ENCODE peak calls at places on chromosomes 11 and 22, in ten cellular contexts. C is body of pancreas, X is HepG2, R is cardiac fibroblast, A is astrocyte of the spinal cord, F is pancreas, B is fibroblast of mammary gland, P is left ventricle myocardium inferior, Y is transverse colon, E is hepatocyte. U is an unnamed sample.

GRCh38 chr11:32187106-32187505 is 96.2 kb downstream of the RCN1 start:
- DNase-seq in E (no peak), Y (no peak), R (no peak), P (no peak), C (no peak), A (no peak), X (no peak), F (no peak), B (no peak), U (no peak)

GRCh38 chr11:113681711-113682410 is 24.2 kb downstream of the TMPRSS5 start:
- DNase-seq in E (peak), R (no peak), A (peak), C (no peak), X (no peak), Y (no peak), F (no peak), P (no peak), B (no peak), U (no peak)

GRCh38 chr22:41197808-41198585 is 7.1 kb upstream of the L3MBTL2 start:
- DNase-seq in E (peak), P (peak), A (no peak), Y (peak), C (peak), R (peak), X (no peak), B (no peak), F (no peak), U (no peak)

GRCh38 chr11:105181521-105181920 is 42.0 kb upstream of the CARD18 start:
- DNase-seq in A (peak), P (no peak), X (no peak), E (no peak), F (no peak), R (peak), B (peak), Y (no peak), C (no peak), U (no peak)

GRCh38 chr11:10396771-10397170 is 58.3 kb upstream of the AMPD3 start:
- DNase-seq in Y (no peak), C (no peak), E (no peak), X (no peak), P (no peak), R (no peak), B (no peak), A (no peak), F (no peak), U (no peak)

GRCh38 chr11:19347911-19348310 is 107.2 kb upstream of the E2F8 start:
- DNase-seq in R (peak), E (no peak), X (no peak), P (no peak), F (no peak), Y (no peak), A (no peak), B (no peak), C (no peak), U (no peak)

GRCh38 chr11:2302844-2303626 is 1.2 kb downstream of the TSPAN32 start:
- DNase-seq in B (no peak), E (peak), A (no peak), P (peak), Y (no peak), R (no peak), F (peak), X (no peak), C (peak), U (no peak)

GRCh38 chr11:40716344-40717178 is 742.9 kb downstream of the LRRC4C start:
- DNase-seq in C (no peak), F (no peak), E (no peak), P (no peak), B (no peak), X (no peak), Y (no peak), A (no peak), R (no peak), U (no peak)

GRCh38 chr11:12893787-12894672 is 115.1 kb upstream of the RASSF10 start:
- DNase-seq in R (peak), Y (peak), E (peak), C (peak), P (peak), X (peak), F (peak), A (peak), B (peak), U (no peak)

GRCh38 chr11:313304-313786 is 495 bp upstream of the IFITM1 start:
- DNase-seq in C (no peak), E (no peak), B (no peak), F (no peak), Y (no peak), P (no peak), A (no peak), X (no peak), R (no peak), U (no peak)

GRCh38 chr22:20795014-20795413 is 21.1 kb downstream of the SERPIND1 start:
- DNase-seq in R (no peak), C (no peak), F (no peak), E (no peak), P (no peak), Y (no peak), A (no peak), X (no peak), B (no peak), U (no peak)

GRCh38 chr11:75001686-75002085 is 13.0 kb downstream of the NEU3 start:
- DNase-seq in F (no peak), C (no peak), R (no peak), P (no peak), B (no peak), A (no peak), E (no peak), X (no peak), Y (no peak), U (no peak)

GRCh38 chr11:127066426-127067090 is 66.0 kb upstream of the KIRREL3 start:
- DNase-seq in E (no peak), R (no peak), F (no peak), X (no peak), B (no peak), C (no peak), Y (no peak), A (no peak), P (no peak), U (peak)

GRCh38 chr11:36317992-36318391 is 21.9 kb downstream of the PRR5L start:
- DNase-seq in X (no peak), C (no peak), R (no peak), B (no peak), P (no peak), A (no peak), F (no peak), E (no peak), Y (no peak), U (no peak)

GRCh38 chr11:134592391-134592990 is 180.4 kb upstream of the B3GAT1 start:
- DNase-seq in C (no peak), A (no peak), R (no peak), F (no peak), P (no peak), Y (peak), E (peak), X (peak), B (peak), U (no peak)

GRCh38 chr11:65625628-65626342 is 10.2 kb downstream of the PCNX3 start:
- DNase-seq in X (no peak), F (peak), B (peak), C (peak), P (peak), A (no peak), E (peak), R (peak), Y (peak), U (no peak)

GRCh38 chr11:67674442-67674871 is at the start of gene ALDH3B2:
- DNase-seq in X (no peak), B (no peak), E (peak), Y (peak), A (no peak), F (peak), C (peak), R (no peak), P (no peak), U (no peak)

GRCh38 chr11:19868281-19868821 is 155.7 kb downstream of the NAV2 start:
- DNase-seq in Y (peak), A (peak), F (no peak), R (peak), X (no peak), C (no peak), B (peak), P (peak), E (peak), U (peak)

GRCh38 chr11:68993546-68993945 is 12.8 kb upstream of the MRGPRD start:
- DNase-seq in F (no peak), Y (no peak), P (no peak), X (no peak), E (no peak), C (no peak), A (no peak), R (no peak), B (no peak), U (no peak)

GRCh38 chr11:122439911-122440782 is 215.4 kb upstream of the UBASH3B start:
- DNase-seq in F (no peak), Y (no peak), E (peak), X (peak), R (peak), A (peak), C (peak), P (peak), B (peak), U (no peak)
- H3K4me3 ChIP-seq in F (peak), Y (peak), E (peak), X (peak), R (peak), A (peak), C (peak), P (peak), B (peak), U (peak)

DNA sequence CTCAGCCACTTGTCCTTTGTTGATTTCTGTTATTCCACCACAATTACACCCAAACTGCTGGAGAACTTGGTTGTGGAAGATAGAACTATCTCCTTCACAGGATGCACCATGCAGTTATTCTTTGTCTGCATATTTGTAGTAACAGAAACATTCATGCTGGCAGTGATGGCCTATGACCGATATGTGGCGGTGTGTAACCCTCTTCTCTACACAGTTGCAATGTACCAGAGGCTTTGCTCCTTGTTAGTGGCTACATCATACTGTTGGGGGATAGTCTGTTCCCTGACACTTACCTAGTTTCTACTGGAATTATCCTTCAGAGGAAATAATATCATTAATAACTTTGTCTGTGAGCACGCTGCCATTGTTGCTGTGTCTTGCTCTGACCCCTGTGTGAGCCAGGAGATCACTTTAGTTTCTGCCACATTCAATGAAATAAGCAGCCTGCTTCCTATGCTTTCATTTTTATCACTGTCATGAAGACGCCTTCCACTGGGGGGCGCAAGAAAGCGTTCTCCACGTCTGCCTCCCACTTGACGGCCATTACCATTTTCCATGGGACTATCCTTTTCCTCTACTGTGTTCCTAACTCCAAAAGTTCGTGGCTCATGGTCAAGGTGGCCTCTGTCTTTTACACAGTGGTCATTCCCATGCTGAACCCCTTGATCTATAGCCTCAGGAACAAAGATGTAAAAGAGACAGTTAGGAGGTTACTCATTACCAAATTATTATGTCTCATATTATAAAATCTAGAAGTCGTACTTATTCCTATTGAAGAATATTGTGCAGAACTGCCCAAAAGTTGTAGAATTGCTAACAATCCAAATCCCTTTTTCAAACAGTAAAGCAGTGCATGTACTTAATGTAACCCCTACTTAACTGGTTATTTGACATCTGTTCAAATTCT is 53.2 kb downstream of the OR4C6 start:
- DNase-seq in P (no peak), A (no peak), X (peak), R (no peak), Y (no peak), E (no peak), F (no peak), B (no peak), C (no peak), U (no peak)
- TF ChIP-seq CTCF in P (no peak), A (no peak), X (peak), R (no peak), Y (no peak), E (no peak), F (no peak), B (no peak), C (no peak), U (no peak)

GRCh38 chr11:85717360-85717927 is 31.4 kb upstream of the CCDC89 start:
- DNase-seq in B (no peak), P (no peak), R (no peak), A (no peak), E (no peak), C (no peak), Y (no peak), X (no peak), F (no peak), U (no peak)
- H3K4me3 ChIP-seq in B (no peak), P (no peak), R (no peak), A (peak), E (no peak), C (no peak), Y (no peak), X (no peak), F (no peak), U (no peak)

GRCh38 chr11:102306817-102307814 is 10.2 kb upstream of the BIRC3 start:
- DNase-seq in C (no peak), Y (no peak), F (no peak), B (no peak), A (no peak), E (no peak), R (no peak), X (no peak), P (no peak), U (no peak)

GRCh38 chr11:102313225-102313940 is 3.9 kb upstream of the BIRC3 start:
- DNase-seq in C (no peak), B (no peak), F (no peak), P (no peak), A (peak), E (no peak), X (no peak), R (no peak), Y (no peak), U (no peak)

GRCh38 chr11:102312656-102313055 is 4.6 kb upstream of the BIRC3 start:
- DNase-seq in E (no peak), P (no peak), R (peak), B (peak), Y (no peak), C (no peak), A (peak), X (no peak), F (no peak), U (no peak)

GRCh38 chr11:102306048-102306575 is 11.2 kb upstream of the BIRC3 start:
- DNase-seq in R (no peak), E (peak), P (no peak), Y (peak), B (no peak), F (no peak), C (peak), A (no peak), X (no peak), U (no peak)

DNA sequence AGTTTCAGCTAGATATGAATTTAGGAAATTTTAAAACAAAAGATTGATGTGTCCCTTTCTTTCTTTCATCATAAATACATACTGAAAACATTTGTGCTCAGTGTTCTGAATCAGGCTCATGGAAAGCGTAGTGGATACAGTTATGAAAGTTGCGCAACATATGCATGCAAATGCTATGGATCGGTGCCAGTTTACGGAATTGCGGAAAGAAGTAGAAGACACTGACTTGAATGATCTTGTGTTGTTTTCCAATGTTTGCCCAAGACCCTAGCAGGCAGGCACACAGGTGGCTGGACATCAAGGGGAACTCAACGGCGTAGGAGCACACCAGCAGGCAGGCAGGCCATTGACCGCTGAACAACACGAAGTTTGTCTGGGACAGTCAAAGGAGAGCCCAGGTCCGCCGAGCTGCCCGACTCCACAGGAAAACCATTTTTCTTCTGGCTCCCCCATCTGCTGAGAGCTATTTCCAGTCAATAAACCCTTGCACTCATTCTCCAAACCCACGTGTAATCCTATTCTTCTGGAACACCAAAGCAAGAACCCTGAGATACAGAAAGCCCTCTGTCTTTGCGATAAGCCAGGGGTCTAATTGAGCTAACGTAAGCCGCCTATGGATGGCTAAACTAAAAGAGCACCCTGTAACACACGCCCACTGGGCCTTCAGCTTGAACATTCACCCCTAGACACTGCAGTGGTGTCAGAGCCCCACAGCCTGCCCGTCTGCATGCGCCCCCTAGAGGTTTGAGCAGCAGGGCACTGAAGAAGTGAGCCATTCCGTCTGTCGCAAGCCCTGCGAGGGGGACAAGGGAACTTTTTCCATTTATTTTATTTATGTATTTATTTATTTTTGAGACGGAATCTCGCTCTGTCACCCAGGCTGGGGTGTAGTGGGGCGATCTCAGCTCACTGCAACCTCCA is 7.4 kb upstream of the BIRC3 start:
- DNase-seq in A (no peak), Y (no peak), B (peak), X (peak), P (no peak), E (no peak), R (no peak), C (no peak), F (no peak), U (no peak)
- TF ChIP-seq CTCF in A (no peak), Y (no peak), B (no peak), X (peak), P (no peak), E (no peak), R (no peak), C (no peak), F (no peak), U (peak)

U was measured in AG09309.